ENCODE peak calls at places on chromosomes 16 and 17, in four cellular contexts. N is NCI-H1694; J is hippocampal formation; L is stimulated activated CD4-positive, alpha-beta T cell treated with anti-CD3 and anti-CD28 coated beads, Interleukin-4, amount 100 ng/mL, for 4 hours. B is an unnamed sample.
A peak's percentile ranks its signal among the peaks of the same experiment; 100 is the strongest.

GRCh38 chr17:18988546-18989173 is 15.9 kb downstream of the FAM83G start:
- DNase-seq in N (no peak), J (no peak), L (no peak), B (no peak)

GRCh38 chr16:84925092-84925772 is 86.1 kb downstream of the ZDHHC7 start:
- DNase-seq in N (peak; percentile 56), J (no peak), L (peak; percentile 71), B (peak; percentile 69)

GRCh38 chr17:40901981-40902862 is 17.2 kb upstream of the KRT20 start:
- DNase-seq in N (no peak), J (no peak), L (no peak), B (no peak)

GRCh38 chr17:55722016-55722706 is 503 bp downstream of the TMEM100 start:
- DNase-seq in N (no peak), J (no peak), L (no peak), B (no peak)

GRCh38 chr17:50055055-50055425 is 870 bp upstream of the ITGA3 start:
- DNase-seq in N (no peak), J (no peak), L (no peak), B (peak; percentile 16)

GRCh38 chr16:48317614-48318013 is 67.6 kb downstream of the SIAH1 start:
- DNase-seq in N (no peak), J (no peak), L (no peak), B (no peak)

GRCh38 chr17:49471089-49471683 is 23.9 kb upstream of the NGFR start:
- DNase-seq in N (no peak), J (peak; percentile 82), L (no peak), B (no peak)

GRCh38 chr16:66878067-66878466 is 2.2 kb upstream of the PDP2 start:
- DNase-seq in N (no peak), J (no peak), L (peak; percentile 46), B (no peak)

GRCh38 chr16:14199624-14200023 is 128.5 kb downstream of the MRTFB start:
- DNase-seq in N (no peak), J (no peak), L (no peak), B (no peak)

GRCh38 chr17:66340720-66341119 is 38.3 kb downstream of the PRKCA start:
- DNase-seq in N (no peak), J (no peak), L (no peak), B (no peak)

GRCh38 chr17:48012151-48012520 is 25.5 kb downstream of the COPZ2 start:
- DNase-seq in N (peak; percentile 97), J (no peak), L (peak; percentile 64), B (peak; percentile 57)

GRCh38 chr16:86227801-86228200 is 282.5 kb upstream of the FOXF1 start:
- DNase-seq in N (no peak), J (no peak), L (no peak), B (no peak)

GRCh38 chr16:79605999-79606398 is 5.5 kb upstream of the MAF start:
- DNase-seq in N (no peak), J (no peak), L (no peak), B (no peak)

GRCh38 chr16:12059216-12059769 is 82.8 kb downstream of the SNX29 start:
- DNase-seq in N (no peak), J (no peak), L (no peak), B (no peak)

GRCh38 chr17:14198013-14198412 is 38.6 kb downstream of the CDRT15 start:
- DNase-seq in N (no peak), J (no peak), L (no peak), B (no peak)

GRCh38 chr16:56667581-56668571 is at the start of gene MT1G:
- DNase-seq in N (no peak), J (no peak), L (peak; percentile 40), B (no peak)

GRCh38 chr16:51391798-51392511 is 240.9 kb upstream of the SALL1 start:
- DNase-seq in N (no peak), J (no peak), L (no peak), B (no peak)

GRCh38 chr16:630815-631405 is at the start of gene WFIKKN1:
- DNase-seq in N (no peak), J (no peak), L (no peak), B (no peak)

B was measured in naive thymus-derived CD4-positive, alpha-beta T cell.